ENCODE peak calls at places on chromosome 1, in ten cellular contexts. One of them, this sample, is unnamed.
A peak's percentile ranks its signal among the peaks of the same experiment; 100 is the strongest.

GRCh38 chr1:54950361-54951163 is 29.9 kb upstream of the TMEM61 start:
- DNase-seq in aorta: peak; percentile 75
- DNase-seq in Caco-2: peak; percentile 74
- DNase-seq in adrenal gland: peak; percentile 75
- DNase-seq in lower lobe of right lung: peak; percentile 55
- DNase-seq in tibial artery: peak; percentile 76
- DNase-seq in PC-9: peak; percentile 77
- DNase-seq in tibial nerve: peak; percentile 74
- DNase-seq in A673: peak; percentile 86
- DNase-seq in heart right ventricle: peak; percentile 55
- DNase-seq in this sample: peak; percentile 52

GRCh38 chr1:56330400-56331026 is 248.8 kb downstream of the PLPP3 start:
- DNase-seq in aorta: no peak
- DNase-seq in Caco-2: no peak
- DNase-seq in adrenal gland: no peak
- DNase-seq in lower lobe of right lung: no peak
- DNase-seq in tibial artery: no peak
- DNase-seq in PC-9: no peak
- DNase-seq in tibial nerve: no peak
- DNase-seq in A673: no peak
- DNase-seq in heart right ventricle: no peak
- DNase-seq in this sample: no peak

GRCh38 chr1:220353229-220354012 is 81.2 kb upstream of the RAB3GAP2 start:
- DNase-seq in aorta: no peak
- DNase-seq in Caco-2: no peak
- DNase-seq in adrenal gland: no peak
- DNase-seq in lower lobe of right lung: no peak
- DNase-seq in tibial artery: no peak
- DNase-seq in PC-9: no peak
- DNase-seq in tibial nerve: no peak
- DNase-seq in A673: peak; percentile 40
- DNase-seq in heart right ventricle: no peak
- DNase-seq in this sample: no peak

GRCh38 chr1:84505167-84506001 is 802 bp upstream of the SPATA1 start:
- DNase-seq in aorta: peak; percentile 78
- DNase-seq in Caco-2: no peak
- DNase-seq in adrenal gland: peak; percentile 62
- DNase-seq in lower lobe of right lung: no peak
- DNase-seq in tibial artery: peak; percentile 52
- DNase-seq in PC-9: no peak
- DNase-seq in tibial nerve: no peak
- DNase-seq in A673: no peak
- DNase-seq in heart right ventricle: no peak
- DNase-seq in this sample: no peak

GRCh38 chr1:154433161-154433681 is 28.1 kb downstream of the IL6R start:
- DNase-seq in aorta: no peak
- DNase-seq in Caco-2: no peak
- DNase-seq in adrenal gland: no peak
- DNase-seq in lower lobe of right lung: no peak
- DNase-seq in tibial artery: peak; percentile 60
- DNase-seq in PC-9: peak; percentile 83
- DNase-seq in tibial nerve: no peak
- DNase-seq in A673: no peak
- DNase-seq in heart right ventricle: no peak
- DNase-seq in this sample: no peak

GRCh38 chr1:91732291-91732953 is 153.5 kb downstream of the TGFBR3 start:
- DNase-seq in aorta: no peak
- DNase-seq in Caco-2: peak; percentile 8
- DNase-seq in adrenal gland: peak; percentile 72
- DNase-seq in lower lobe of right lung: no peak
- DNase-seq in tibial artery: no peak
- DNase-seq in PC-9: peak; percentile 87
- DNase-seq in tibial nerve: no peak
- DNase-seq in A673: peak; percentile 14
- DNase-seq in heart right ventricle: no peak
- DNase-seq in this sample: no peak

GRCh38 chr1:20199410-20199809 is 13.1 kb upstream of the PLA2G2C start:
- DNase-seq in aorta: no peak
- DNase-seq in Caco-2: no peak
- DNase-seq in adrenal gland: no peak
- DNase-seq in lower lobe of right lung: no peak
- DNase-seq in tibial artery: no peak
- DNase-seq in PC-9: peak; percentile 76
- DNase-seq in tibial nerve: no peak
- DNase-seq in A673: no peak
- DNase-seq in heart right ventricle: no peak
- DNase-seq in this sample: no peak

GRCh38 chr1:21909787-21910503 is 27.2 kb downstream of the HSPG2 start:
- DNase-seq in aorta: peak; percentile 89
- DNase-seq in Caco-2: no peak
- DNase-seq in adrenal gland: peak; percentile 66
- DNase-seq in lower lobe of right lung: no peak
- DNase-seq in tibial artery: peak; percentile 80
- DNase-seq in PC-9: no peak
- DNase-seq in tibial nerve: no peak
- DNase-seq in A673: no peak
- DNase-seq in heart right ventricle: peak; percentile 75
- DNase-seq in this sample: peak; percentile 69

GRCh38 chr1:39788426-39788757 is 273 bp downstream of the BMP8B start:
- DNase-seq in aorta: no peak
- DNase-seq in Caco-2: no peak
- DNase-seq in adrenal gland: no peak
- DNase-seq in lower lobe of right lung: no peak
- DNase-seq in tibial artery: no peak
- DNase-seq in PC-9: no peak
- DNase-seq in tibial nerve: no peak
- DNase-seq in A673: no peak
- DNase-seq in heart right ventricle: no peak
- DNase-seq in this sample: no peak

GRCh38 chr1:39791838-39792237 is 3.2 kb upstream of the BMP8B start:
- DNase-seq in aorta: no peak
- DNase-seq in Caco-2: no peak
- DNase-seq in adrenal gland: no peak
- DNase-seq in lower lobe of right lung: no peak
- DNase-seq in tibial artery: no peak
- DNase-seq in PC-9: no peak
- DNase-seq in tibial nerve: no peak
- DNase-seq in A673: no peak
- DNase-seq in heart right ventricle: no peak
- DNase-seq in this sample: no peak

GRCh38 chr1:39789571-39790110 is 976 bp upstream of the BMP8B start:
- DNase-seq in aorta: no peak
- DNase-seq in Caco-2: no peak
- DNase-seq in adrenal gland: no peak
- DNase-seq in lower lobe of right lung: no peak
- DNase-seq in tibial artery: no peak
- DNase-seq in PC-9: no peak
- DNase-seq in tibial nerve: no peak
- DNase-seq in A673: no peak
- DNase-seq in heart right ventricle: no peak
- DNase-seq in this sample: no peak

GRCh38 chr1:39788758-39789570 is at the start of gene BMP8B:
- DNase-seq in aorta: peak; percentile 70
- DNase-seq in Caco-2: peak; percentile 78
- DNase-seq in adrenal gland: no peak
- DNase-seq in lower lobe of right lung: peak; percentile 86
- DNase-seq in tibial artery: peak; percentile 38
- DNase-seq in PC-9: peak; percentile 82
- DNase-seq in tibial nerve: peak; percentile 44
- DNase-seq in A673: peak; percentile 27
- DNase-seq in heart right ventricle: peak; percentile 58
- DNase-seq in this sample: peak; percentile 93

DNA sequence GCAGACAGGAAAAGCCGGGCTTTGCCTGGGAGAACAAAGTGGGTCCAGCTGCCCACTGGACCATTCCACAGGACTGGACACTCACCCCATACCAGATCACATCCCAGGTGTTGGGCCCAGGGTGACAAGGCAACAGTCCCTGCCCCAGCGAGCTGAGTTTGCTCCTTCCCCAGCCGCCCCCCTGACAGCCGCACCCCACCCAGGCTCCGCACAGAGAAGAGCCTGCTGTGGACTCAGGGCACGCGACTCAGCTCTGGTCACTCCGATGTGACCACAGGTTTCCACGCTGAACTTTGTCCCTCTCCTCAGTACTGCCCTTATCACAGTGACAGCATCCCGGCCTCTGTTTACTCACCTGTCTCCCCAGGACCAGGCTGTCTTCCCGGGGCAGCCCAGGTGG is 1.2 kb downstream of the BMP8B start:
- DNase-seq in aorta: no peak
- DNase-seq in Caco-2: no peak
- DNase-seq in adrenal gland: no peak
- DNase-seq in lower lobe of right lung: peak; percentile 32
- DNase-seq in tibial artery: no peak
- DNase-seq in PC-9: no peak
- DNase-seq in tibial nerve: no peak
- DNase-seq in A673: no peak
- DNase-seq in heart right ventricle: no peak
- DNase-seq in this sample: no peak
- H3K4me1 ChIP-seq in aorta: no peaks in the 10 kb centered on the region
- H3K4me1 ChIP-seq in Caco-2: no peaks in the 10 kb centered on the region
- H3K4me1 ChIP-seq in adrenal gland: peaks cover 6% of the 10 kb centered on the region
- H3K4me1 ChIP-seq in lower lobe of right lung: peaks cover 8% of the 10 kb centered on the region
- H3K4me1 ChIP-seq in tibial artery: peaks cover 3% of the 10 kb centered on the region
- H3K4me1 ChIP-seq in PC-9: no peaks in the 10 kb centered on the region
- H3K4me1 ChIP-seq in tibial nerve: no peaks in the 10 kb centered on the region
- H3K4me1 ChIP-seq in A673: no peaks in the 10 kb centered on the region
- H3K4me1 ChIP-seq in heart right ventricle: no peaks in the 10 kb centered on the region
- H3K4me1 ChIP-seq in this sample: peaks cover 16% of the 10 kb centered on the region

GRCh38 chr1:31422505-31423319 is 9.7 kb downstream of the SERINC2 start:
- DNase-seq in aorta: peak; percentile 72
- DNase-seq in Caco-2: peak; percentile 77
- DNase-seq in adrenal gland: peak; percentile 74
- DNase-seq in lower lobe of right lung: peak; percentile 74
- DNase-seq in tibial artery: peak; percentile 52
- DNase-seq in PC-9: peak; percentile 82
- DNase-seq in tibial nerve: peak; percentile 49
- DNase-seq in A673: peak; percentile 59
- DNase-seq in heart right ventricle: peak; percentile 57
- DNase-seq in this sample: peak; percentile 69
- H3K4me3 ChIP-seq in aorta: no peak overlapping the region
- H3K4me3 ChIP-seq in Caco-2: no peak overlapping the region
- H3K4me3 ChIP-seq in adrenal gland: no peak overlapping the region
- H3K4me3 ChIP-seq in lower lobe of right lung: no peak overlapping the region
- H3K4me3 ChIP-seq in tibial artery: no peak overlapping the region
- H3K4me3 ChIP-seq in PC-9: no peak overlapping the region
- H3K4me3 ChIP-seq in tibial nerve: no peak overlapping the region
- H3K4me3 ChIP-seq in A673: no peak overlapping the region
- H3K4me3 ChIP-seq in heart right ventricle: no peak overlapping the region
- H3K4me3 ChIP-seq in this sample: no peak overlapping the region

DNA sequence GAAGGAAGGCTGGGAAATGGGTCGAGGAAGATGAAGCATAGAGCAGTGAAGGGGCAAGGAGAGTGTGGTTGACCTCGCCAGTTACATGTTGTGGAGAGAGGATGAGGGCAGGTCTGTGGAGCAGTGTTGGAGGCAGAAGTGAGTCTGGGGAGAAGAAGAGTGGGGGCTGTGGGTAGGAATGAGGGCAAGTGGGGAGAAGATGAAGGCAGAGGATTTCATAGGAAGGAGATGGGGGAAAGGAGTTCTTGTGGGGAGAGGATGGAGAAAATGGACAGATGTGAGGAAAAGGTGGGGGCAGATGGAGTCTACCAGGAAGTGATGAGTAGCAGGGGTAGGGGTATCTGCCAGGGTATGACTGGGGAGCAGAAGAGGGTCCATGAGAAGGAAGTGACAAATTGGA is 3.6 kb downstream of the ARMH1 start:
- DNase-seq in aorta: no peak
- DNase-seq in Caco-2: no peak
- DNase-seq in adrenal gland: peak; percentile 15
- DNase-seq in lower lobe of right lung: no peak
- DNase-seq in tibial artery: no peak
- DNase-seq in PC-9: no peak
- DNase-seq in tibial nerve: no peak
- DNase-seq in A673: no peak
- DNase-seq in heart right ventricle: no peak
- DNase-seq in this sample: no peak
- H3K4me1 ChIP-seq in aorta: peaks cover 4% of the 10 kb centered on the region
- H3K4me1 ChIP-seq in Caco-2: peaks cover 3% of the 10 kb centered on the region
- H3K4me1 ChIP-seq in adrenal gland: peaks cover 50% of the 10 kb centered on the region
- H3K4me1 ChIP-seq in lower lobe of right lung: peaks cover 42% of the 10 kb centered on the region
- H3K4me1 ChIP-seq in tibial artery: peaks cover 6% of the 10 kb centered on the region
- H3K4me1 ChIP-seq in PC-9: peaks cover 40% of the 10 kb centered on the region
- H3K4me1 ChIP-seq in tibial nerve: peaks cover 22% of the 10 kb centered on the region
- H3K4me1 ChIP-seq in A673: peaks cover 5% of the 10 kb centered on the region
- H3K4me1 ChIP-seq in heart right ventricle: peaks cover 49% of the 10 kb centered on the region
- H3K4me1 ChIP-seq in this sample: peaks cover 34% of the 10 kb centered on the region

GRCh38 chr1:30718091-30718635 is 5.2 kb downstream of the MATN1 start:
- DNase-seq in aorta: peak; percentile 100
- DNase-seq in Caco-2: peak; percentile 93
- DNase-seq in adrenal gland: peak; percentile 99
- DNase-seq in lower lobe of right lung: peak; percentile 100
- DNase-seq in tibial artery: peak; percentile 99
- DNase-seq in PC-9: peak; percentile 98
- DNase-seq in tibial nerve: peak; percentile 99
- DNase-seq in A673: peak; percentile 98
- DNase-seq in heart right ventricle: peak; percentile 100
- DNase-seq in this sample: peak; percentile 100

GRCh38 chr1:30720271-30721223 is 2.8 kb downstream of the MATN1 start:
- DNase-seq in aorta: peak; percentile 49
- DNase-seq in Caco-2: no peak
- DNase-seq in adrenal gland: no peak
- DNase-seq in lower lobe of right lung: no peak
- DNase-seq in tibial artery: no peak
- DNase-seq in PC-9: no peak
- DNase-seq in tibial nerve: no peak
- DNase-seq in A673: no peak
- DNase-seq in heart right ventricle: no peak
- DNase-seq in this sample: no peak

GRCh38 chr1:30719406-30720270 is 3.7 kb downstream of the MATN1 start:
- DNase-seq in aorta: peak; percentile 48
- DNase-seq in Caco-2: no peak
- DNase-seq in adrenal gland: no peak
- DNase-seq in lower lobe of right lung: no peak
- DNase-seq in tibial artery: no peak
- DNase-seq in PC-9: peak; percentile 78
- DNase-seq in tibial nerve: no peak
- DNase-seq in A673: no peak
- DNase-seq in heart right ventricle: no peak
- DNase-seq in this sample: peak; percentile 51

GRCh38 chr1:30716646-30717045 is 6.7 kb downstream of the MATN1 start:
- DNase-seq in aorta: no peak
- DNase-seq in Caco-2: no peak
- DNase-seq in adrenal gland: no peak
- DNase-seq in lower lobe of right lung: no peak
- DNase-seq in tibial artery: no peak
- DNase-seq in PC-9: no peak
- DNase-seq in tibial nerve: no peak
- DNase-seq in A673: no peak
- DNase-seq in heart right ventricle: no peak
- DNase-seq in this sample: no peak

DNA sequence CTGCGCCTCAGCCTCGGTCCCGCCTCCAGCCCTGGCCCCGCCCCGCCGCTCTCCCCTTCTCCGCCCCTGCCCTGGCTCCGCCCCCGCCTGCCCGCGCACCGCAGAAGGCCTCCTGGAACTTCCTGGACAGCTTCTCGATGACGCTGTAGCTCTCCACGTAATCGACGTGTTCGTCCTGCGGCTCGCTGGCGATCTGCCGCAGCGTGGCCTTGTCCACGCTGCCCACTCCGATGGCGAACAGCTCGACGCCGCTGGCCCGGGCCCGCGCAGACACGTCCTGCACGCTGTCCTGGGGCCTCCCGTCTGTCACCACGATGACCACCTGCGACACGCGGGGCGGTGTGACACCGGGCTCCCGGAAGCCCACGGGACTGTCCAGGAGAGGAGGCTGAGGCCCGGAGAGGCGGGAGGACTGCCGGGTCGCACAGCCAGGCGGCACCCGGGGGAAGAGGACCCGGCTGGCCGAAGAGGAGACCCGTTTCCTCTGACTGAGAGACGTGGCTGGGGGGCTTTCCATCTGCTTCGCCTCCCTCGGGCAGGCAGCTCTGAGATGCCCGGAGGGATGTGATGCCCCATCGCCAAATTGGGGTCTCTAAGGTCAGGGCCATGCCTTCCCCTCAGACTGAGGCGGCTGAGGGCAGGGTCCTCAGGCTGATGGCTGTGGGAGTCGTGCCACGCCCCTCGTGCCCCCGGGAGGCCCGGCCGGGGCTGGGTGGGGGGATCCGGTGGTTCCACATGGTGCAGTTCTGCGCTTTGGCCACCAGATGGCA is 4.6 kb downstream of the MATN1 start:
- DNase-seq in aorta: peak; percentile 99
- DNase-seq in Caco-2: peak; percentile 90
- DNase-seq in adrenal gland: peak; percentile 99
- DNase-seq in lower lobe of right lung: peak; percentile 85
- DNase-seq in tibial artery: peak; percentile 74
- DNase-seq in PC-9: peak; percentile 96
- DNase-seq in tibial nerve: peak; percentile 65
- DNase-seq in A673: peak; percentile 96
- DNase-seq in heart right ventricle: peak; percentile 85
- DNase-seq in this sample: peak; percentile 85
- H3K4me3 ChIP-seq in aorta: peak overlapping the region; percentile 4
- H3K4me3 ChIP-seq in Caco-2: peak overlapping the region; percentile 75
- H3K4me3 ChIP-seq in adrenal gland: no peak overlapping the region
- H3K4me3 ChIP-seq in lower lobe of right lung: peak overlapping the region; percentile 63
- H3K4me3 ChIP-seq in tibial artery: peak overlapping the region; percentile 57
- H3K4me3 ChIP-seq in PC-9: peak overlapping the region; percentile 77
- H3K4me3 ChIP-seq in tibial nerve: peak overlapping the region; percentile 74
- H3K4me3 ChIP-seq in A673: peak overlapping the region; percentile 64
- H3K4me3 ChIP-seq in heart right ventricle: peak overlapping the region; percentile 63
- H3K4me3 ChIP-seq in this sample: peak overlapping the region; percentile 63